ENCODE peak calls at places on chromosome 5, in eight cellular contexts. One of them, this sample, is unnamed.

GRCh38 chr5:53882637-53883036 is 322.2 kb downstream of the NDUFS4 start:
- DNase-seq in uterus: no peak
- DNase-seq in Calu3: no peak
- DNase-seq in WTC11: peak; percentile 23
- DNase-seq in neural progenitor cell: no peak
- DNase-seq in progenitor cell of endocrine pancreas: no peak
- DNase-seq in AG04450: no peak
- DNase-seq in lower lobe of right lung: no peak
- DNase-seq in this sample: no peak

GRCh38 chr5:105952875-105953274 is 1717.9 kb downstream of the EFNA5 start:
- DNase-seq in uterus: no peak
- DNase-seq in Calu3: no peak
- DNase-seq in WTC11: no peak
- DNase-seq in neural progenitor cell: no peak
- DNase-seq in progenitor cell of endocrine pancreas: no peak
- DNase-seq in AG04450: no peak
- DNase-seq in lower lobe of right lung: no peak
- DNase-seq in this sample: no peak

GRCh38 chr5:173035904-173036707 is 20.0 kb upstream of the CREBRF start:
- DNase-seq in uterus: no peak
- DNase-seq in Calu3: no peak
- DNase-seq in WTC11: no peak
- DNase-seq in neural progenitor cell: no peak
- DNase-seq in progenitor cell of endocrine pancreas: no peak
- DNase-seq in AG04450: no peak
- DNase-seq in lower lobe of right lung: peak; percentile 66
- DNase-seq in this sample: peak; percentile 79

GRCh38 chr5:160158087-160158486 is 38.8 kb upstream of the PWWP2A start:
- DNase-seq in uterus: no peak
- DNase-seq in Calu3: no peak
- DNase-seq in WTC11: peak; percentile 23
- DNase-seq in neural progenitor cell: no peak
- DNase-seq in progenitor cell of endocrine pancreas: no peak
- DNase-seq in AG04450: no peak
- DNase-seq in lower lobe of right lung: no peak
- DNase-seq in this sample: no peak

GRCh38 chr5:32876791-32877190 is 165.7 kb downstream of the NPR3 start:
- DNase-seq in uterus: no peak
- DNase-seq in Calu3: no peak
- DNase-seq in WTC11: no peak
- DNase-seq in neural progenitor cell: no peak
- DNase-seq in progenitor cell of endocrine pancreas: no peak
- DNase-seq in AG04450: no peak
- DNase-seq in lower lobe of right lung: no peak
- DNase-seq in this sample: no peak

GRCh38 chr5:169860585-169860984 is 119.7 kb downstream of the INSYN2B start:
- DNase-seq in uterus: no peak
- DNase-seq in Calu3: no peak
- DNase-seq in WTC11: no peak
- DNase-seq in neural progenitor cell: no peak
- DNase-seq in progenitor cell of endocrine pancreas: no peak
- DNase-seq in AG04450: no peak
- DNase-seq in lower lobe of right lung: no peak
- DNase-seq in this sample: no peak

GRCh38 chr5:138536665-138537315 is 6.2 kb downstream of the ETF1 start:
- DNase-seq in uterus: no peak
- DNase-seq in Calu3: no peak
- DNase-seq in WTC11: peak; percentile 17
- DNase-seq in neural progenitor cell: no peak
- DNase-seq in progenitor cell of endocrine pancreas: no peak
- DNase-seq in AG04450: no peak
- DNase-seq in lower lobe of right lung: no peak
- DNase-seq in this sample: no peak

GRCh38 chr5:159883522-159883950 is 32.7 kb upstream of the ADRA1B start:
- DNase-seq in uterus: no peak
- DNase-seq in Calu3: no peak
- DNase-seq in WTC11: no peak
- DNase-seq in neural progenitor cell: no peak
- DNase-seq in progenitor cell of endocrine pancreas: no peak
- DNase-seq in AG04450: no peak
- DNase-seq in lower lobe of right lung: no peak
- DNase-seq in this sample: no peak

GRCh38 chr5:107820339-107820880 is 149.7 kb upstream of the EFNA5 start:
- DNase-seq in uterus: no peak
- DNase-seq in Calu3: no peak
- DNase-seq in WTC11: no peak
- DNase-seq in neural progenitor cell: no peak
- DNase-seq in progenitor cell of endocrine pancreas: no peak
- DNase-seq in AG04450: no peak
- DNase-seq in lower lobe of right lung: no peak
- DNase-seq in this sample: no peak

GRCh38 chr5:143992461-143992860 is 178.0 kb downstream of the YIPF5 start:
- DNase-seq in uterus: no peak
- DNase-seq in Calu3: no peak
- DNase-seq in WTC11: no peak
- DNase-seq in neural progenitor cell: no peak
- DNase-seq in progenitor cell of endocrine pancreas: no peak
- DNase-seq in AG04450: no peak
- DNase-seq in lower lobe of right lung: no peak
- DNase-seq in this sample: no peak

GRCh38 chr5:154630410-154630809 is 124.8 kb upstream of the LARP1 start:
- DNase-seq in uterus: no peak
- DNase-seq in Calu3: no peak
- DNase-seq in WTC11: no peak
- DNase-seq in neural progenitor cell: no peak
- DNase-seq in progenitor cell of endocrine pancreas: no peak
- DNase-seq in AG04450: no peak
- DNase-seq in lower lobe of right lung: no peak
- DNase-seq in this sample: no peak

GRCh38 chr5:76874088-76874581 is 24.3 kb downstream of the S100Z start:
- DNase-seq in uterus: no peak
- DNase-seq in Calu3: no peak
- DNase-seq in WTC11: no peak
- DNase-seq in neural progenitor cell: no peak
- DNase-seq in progenitor cell of endocrine pancreas: no peak
- DNase-seq in AG04450: no peak
- DNase-seq in lower lobe of right lung: no peak
- DNase-seq in this sample: no peak

DNA sequence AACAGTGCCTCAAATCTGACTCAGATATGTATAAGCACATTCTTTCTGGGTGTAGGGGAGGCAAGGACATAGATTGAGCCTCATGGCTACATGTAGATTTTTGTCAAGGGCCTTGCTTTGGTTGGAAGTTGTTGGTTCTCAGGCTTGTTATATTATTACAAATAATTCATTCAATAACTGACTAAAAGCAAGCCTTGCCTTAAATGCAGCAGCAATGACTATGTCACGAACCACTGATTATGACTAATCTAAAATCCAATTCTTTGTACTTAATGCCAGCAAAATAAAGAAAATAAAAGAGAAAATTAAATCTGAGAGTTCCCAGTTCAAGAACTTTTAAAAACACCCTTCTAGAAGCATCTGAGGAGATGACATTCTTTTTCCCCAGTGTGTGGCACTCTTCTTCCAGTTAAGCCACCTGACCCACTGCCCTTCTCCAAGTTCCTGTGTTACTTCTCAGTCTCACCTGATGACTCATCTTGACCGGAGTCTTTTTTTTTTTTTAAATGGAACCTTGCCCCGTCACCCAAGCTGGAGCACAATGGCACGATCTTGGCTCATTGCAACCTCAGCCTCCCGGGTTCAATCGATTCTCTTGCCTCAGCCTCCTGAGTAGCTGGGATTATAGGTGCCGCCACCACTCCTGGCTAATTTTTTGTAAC is 223.9 kb upstream of the DAB2 start:
- DNase-seq in uterus: no peak
- DNase-seq in Calu3: peak; percentile 65
- DNase-seq in WTC11: no peak
- DNase-seq in neural progenitor cell: no peak
- DNase-seq in progenitor cell of endocrine pancreas: no peak
- DNase-seq in AG04450: no peak
- DNase-seq in lower lobe of right lung: no peak
- DNase-seq in this sample: no peak
- TF ChIP-seq CTCF in uterus: no peak
- TF ChIP-seq CTCF in Calu3: no peak
- TF ChIP-seq CTCF in WTC11: no peak
- TF ChIP-seq CTCF in neural progenitor cell: no peak
- TF ChIP-seq CTCF in progenitor cell of endocrine pancreas: no peak
- TF ChIP-seq CTCF in AG04450: no peak
- TF ChIP-seq CTCF in lower lobe of right lung: no peak
- TF ChIP-seq CTCF in this sample: no peak

DNA sequence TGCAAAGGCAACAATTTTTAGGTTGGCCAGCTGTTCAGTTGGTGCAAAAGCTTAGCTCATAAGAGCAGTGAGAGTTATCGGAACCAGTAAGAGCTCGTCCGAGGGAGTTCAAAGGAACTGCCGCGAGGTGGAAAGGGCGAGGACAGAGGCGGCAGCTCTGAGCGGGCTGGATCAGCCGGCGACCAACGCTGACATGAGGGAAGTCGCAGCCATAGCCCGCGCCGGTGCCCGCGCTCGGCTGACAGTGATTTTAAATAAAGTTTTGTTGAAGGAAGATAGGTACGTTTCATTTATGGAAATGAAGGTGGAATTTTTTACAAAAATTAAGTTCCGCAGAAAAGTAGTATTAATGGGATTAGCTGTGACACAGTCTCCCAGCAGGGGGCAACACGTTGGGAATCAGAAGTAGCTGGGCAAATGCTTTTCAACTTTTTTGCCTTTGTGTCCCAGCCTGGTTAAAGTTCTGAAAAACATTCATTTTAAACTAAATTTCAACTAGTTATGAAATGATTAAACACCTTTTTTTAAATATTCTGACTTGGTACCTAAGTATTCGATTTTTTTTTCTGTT is 43.2 kb downstream of the FBXO4 start:
- DNase-seq in uterus: no peak
- DNase-seq in Calu3: no peak
- DNase-seq in WTC11: no peak
- DNase-seq in neural progenitor cell: no peak
- DNase-seq in progenitor cell of endocrine pancreas: no peak
- DNase-seq in AG04450: no peak
- DNase-seq in lower lobe of right lung: no peak
- DNase-seq in this sample: no peak
- TF ChIP-seq CTCF in uterus: no peak
- TF ChIP-seq CTCF in Calu3: no peak
- TF ChIP-seq CTCF in WTC11: no peak
- TF ChIP-seq CTCF in neural progenitor cell: peak; percentile 26
- TF ChIP-seq CTCF in progenitor cell of endocrine pancreas: peak; percentile 21
- TF ChIP-seq CTCF in AG04450: peak; percentile 24
- TF ChIP-seq CTCF in lower lobe of right lung: no peak
- TF ChIP-seq CTCF in this sample: no peak

GRCh38 chr5:175848676-175849075 is 22.7 kb upstream of the CPLX2 start:
- DNase-seq in uterus: no peak
- DNase-seq in Calu3: no peak
- DNase-seq in WTC11: no peak
- DNase-seq in neural progenitor cell: no peak
- DNase-seq in progenitor cell of endocrine pancreas: no peak
- DNase-seq in AG04450: no peak
- DNase-seq in lower lobe of right lung: no peak
- DNase-seq in this sample: no peak

GRCh38 chr5:175846332-175846731 is 25.0 kb upstream of the CPLX2 start:
- DNase-seq in uterus: no peak
- DNase-seq in Calu3: no peak
- DNase-seq in WTC11: no peak
- DNase-seq in neural progenitor cell: no peak
- DNase-seq in progenitor cell of endocrine pancreas: no peak
- DNase-seq in AG04450: no peak
- DNase-seq in lower lobe of right lung: no peak
- DNase-seq in this sample: no peak

GRCh38 chr5:175847061-175847460 is 24.3 kb upstream of the CPLX2 start:
- DNase-seq in uterus: no peak
- DNase-seq in Calu3: no peak
- DNase-seq in WTC11: no peak
- DNase-seq in neural progenitor cell: no peak
- DNase-seq in progenitor cell of endocrine pancreas: no peak
- DNase-seq in AG04450: no peak
- DNase-seq in lower lobe of right lung: no peak
- DNase-seq in this sample: no peak

GRCh38 chr5:175849153-175849552 is 22.2 kb upstream of the CPLX2 start:
- DNase-seq in uterus: no peak
- DNase-seq in Calu3: no peak
- DNase-seq in WTC11: no peak
- DNase-seq in neural progenitor cell: no peak
- DNase-seq in progenitor cell of endocrine pancreas: no peak
- DNase-seq in AG04450: no peak
- DNase-seq in lower lobe of right lung: no peak
- DNase-seq in this sample: no peak

GRCh38 chr5:175847503-175847902 is 23.9 kb upstream of the CPLX2 start:
- DNase-seq in uterus: no peak
- DNase-seq in Calu3: peak; percentile 9
- DNase-seq in WTC11: peak; percentile 49
- DNase-seq in neural progenitor cell: peak; percentile 80
- DNase-seq in progenitor cell of endocrine pancreas: no peak
- DNase-seq in AG04450: no peak
- DNase-seq in lower lobe of right lung: no peak
- DNase-seq in this sample: no peak
- TF ChIP-seq CTCF in uterus: no peak
- TF ChIP-seq CTCF in Calu3: no peak
- TF ChIP-seq CTCF in WTC11: peak; percentile 15
- TF ChIP-seq CTCF in neural progenitor cell: peak; percentile 56
- TF ChIP-seq CTCF in progenitor cell of endocrine pancreas: peak; percentile 34
- TF ChIP-seq CTCF in AG04450: peak; percentile 53
- TF ChIP-seq CTCF in lower lobe of right lung: no peak
- TF ChIP-seq CTCF in this sample: peak; percentile 15

GRCh38 chr5:132870801-132871200 is 2.7 kb upstream of the LEAP2 start:
- DNase-seq in uterus: no peak
- DNase-seq in Calu3: no peak
- DNase-seq in WTC11: no peak
- DNase-seq in neural progenitor cell: no peak
- DNase-seq in progenitor cell of endocrine pancreas: no peak
- DNase-seq in AG04450: no peak
- DNase-seq in lower lobe of right lung: no peak
- DNase-seq in this sample: no peak
- TF ChIP-seq CTCF in uterus: no peak
- TF ChIP-seq CTCF in Calu3: no peak
- TF ChIP-seq CTCF in WTC11: no peak
- TF ChIP-seq CTCF in neural progenitor cell: no peak
- TF ChIP-seq CTCF in progenitor cell of endocrine pancreas: no peak
- TF ChIP-seq CTCF in AG04450: no peak
- TF ChIP-seq CTCF in lower lobe of right lung: no peak
- TF ChIP-seq CTCF in this sample: no peak

GRCh38 chr5:81207009-81207408 is 26.1 kb upstream of the CKMT2 start:
- DNase-seq in uterus: no peak
- DNase-seq in Calu3: peak; percentile 25
- DNase-seq in WTC11: peak; percentile 49
- DNase-seq in neural progenitor cell: peak; percentile 35
- DNase-seq in progenitor cell of endocrine pancreas: no peak
- DNase-seq in AG04450: no peak
- DNase-seq in lower lobe of right lung: no peak
- DNase-seq in this sample: no peak
- TF ChIP-seq CTCF in uterus: no peak
- TF ChIP-seq CTCF in Calu3: no peak
- TF ChIP-seq CTCF in WTC11: no peak
- TF ChIP-seq CTCF in neural progenitor cell: peak; percentile 48
- TF ChIP-seq CTCF in progenitor cell of endocrine pancreas: no peak
- TF ChIP-seq CTCF in AG04450: peak; percentile 38
- TF ChIP-seq CTCF in lower lobe of right lung: no peak
- TF ChIP-seq CTCF in this sample: no peak

GRCh38 chr5:57302164-57302563 is 128.3 kb downstream of the GPBP1 start:
- DNase-seq in uterus: no peak
- DNase-seq in Calu3: peak; percentile 78
- DNase-seq in WTC11: no peak
- DNase-seq in neural progenitor cell: no peak
- DNase-seq in progenitor cell of endocrine pancreas: no peak
- DNase-seq in AG04450: no peak
- DNase-seq in lower lobe of right lung: no peak
- DNase-seq in this sample: no peak
- TF ChIP-seq CTCF in uterus: no peak
- TF ChIP-seq CTCF in Calu3: no peak
- TF ChIP-seq CTCF in WTC11: no peak
- TF ChIP-seq CTCF in neural progenitor cell: no peak
- TF ChIP-seq CTCF in progenitor cell of endocrine pancreas: no peak
- TF ChIP-seq CTCF in AG04450: no peak
- TF ChIP-seq CTCF in lower lobe of right lung: no peak
- TF ChIP-seq CTCF in this sample: no peak

This sample was measured in CD14-positive monocyte.